ENCODE peak calls at places on chromosomes 6 and 20, in five cellular contexts. S is NT2/D1, D is H1, P is HepG2, Z is GM12878. G is an unnamed sample.

GRCh38 chr20:19047040-19047950 is 165.1 kb upstream of the SLC24A3 start:
- DNase-seq in S (no peak), P (no peak), Z (no peak), D (no peak), G (no peak)

GRCh38 chr20:1125266-1125665 is 6.9 kb downstream of the PSMF1 start:
- DNase-seq in S (no peak), P (no peak), Z (no peak), D (no peak), G (no peak)

GRCh38 chr6:47033029-47033796 is 8.9 kb downstream of the ADGRF1 start:
- DNase-seq in P (no peak), D (no peak), Z (no peak), S (no peak), G (no peak)

GRCh38 chr6:42860481-42860880 is 18.9 kb upstream of the RPL7L1 start:
- DNase-seq in S (no peak), D (no peak), Z (no peak), P (no peak), G (no peak)

GRCh38 chr20:8476023-8476422 is 344.0 kb downstream of the PLCB1 start:
- DNase-seq in Z (no peak), S (no peak), D (no peak), P (no peak), G (no peak)

GRCh38 chr6:19731286-19731685 is 105.9 kb upstream of the ID4 start:
- DNase-seq in S (no peak), D (no peak), Z (no peak), P (peak), G (no peak)

GRCh38 chr20:45910670-45911485 is 1.1 kb downstream of the PLTP start:
- DNase-seq in P (no peak), S (peak), D (peak), Z (peak), G (peak)

GRCh38 chr6:36079596-36079995 is 50.7 kb upstream of the MAPK13 start:
- DNase-seq in D (no peak), P (no peak), Z (no peak), S (no peak), G (no peak)

GRCh38 chr20:33291830-33292355 is 8.9 kb downstream of the BPIFB1 start:
- DNase-seq in S (peak), P (peak), D (peak), Z (no peak), G (peak)

GRCh38 chr6:37766717-37767116 is 52.8 kb upstream of the ZFAND3 start:
- DNase-seq in D (no peak), Z (no peak), P (no peak), S (no peak), G (no peak)

GRCh38 chr6:37761872-37762271 is 57.7 kb upstream of the ZFAND3 start:
- DNase-seq in P (peak), S (no peak), Z (no peak), D (no peak), G (no peak)

GRCh38 chr6:37765182-37765780 is 54.2 kb upstream of the ZFAND3 start:
- DNase-seq in Z (no peak), S (no peak), D (no peak), P (no peak), G (no peak)

GRCh38 chr6:37759221-37760154 is 60.0 kb upstream of the ZFAND3 start:
- DNase-seq in S (no peak), D (no peak), P (peak), Z (no peak), G (no peak)

DNA sequence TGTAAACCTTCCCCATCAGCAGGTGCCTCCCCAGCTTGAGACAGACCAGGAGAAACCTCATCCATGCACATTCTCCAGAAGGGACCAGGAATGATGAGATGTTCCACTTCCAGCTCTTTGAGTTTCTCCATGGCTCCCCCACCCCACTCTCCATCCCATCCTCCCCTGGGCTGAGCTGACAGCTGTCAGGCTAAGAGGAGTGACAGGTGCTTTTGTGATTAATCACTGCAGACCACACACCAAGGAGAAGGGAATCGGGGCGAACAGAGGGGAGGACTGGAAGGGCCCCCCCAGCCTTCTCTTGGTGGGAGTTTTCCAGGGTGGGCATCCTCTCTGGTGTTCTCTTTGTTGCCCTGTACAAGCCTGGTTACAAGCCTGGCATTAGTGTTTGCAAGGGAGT is 56.1 kb upstream of the ZFAND3 start:
- DNase-seq in P (no peak), S (no peak), D (no peak), Z (no peak), G (no peak)
- TF ChIP-seq SUZ12 in P (no peak), S (no peak), D (no peak), Z (no peak), G (no peak)

DNA sequence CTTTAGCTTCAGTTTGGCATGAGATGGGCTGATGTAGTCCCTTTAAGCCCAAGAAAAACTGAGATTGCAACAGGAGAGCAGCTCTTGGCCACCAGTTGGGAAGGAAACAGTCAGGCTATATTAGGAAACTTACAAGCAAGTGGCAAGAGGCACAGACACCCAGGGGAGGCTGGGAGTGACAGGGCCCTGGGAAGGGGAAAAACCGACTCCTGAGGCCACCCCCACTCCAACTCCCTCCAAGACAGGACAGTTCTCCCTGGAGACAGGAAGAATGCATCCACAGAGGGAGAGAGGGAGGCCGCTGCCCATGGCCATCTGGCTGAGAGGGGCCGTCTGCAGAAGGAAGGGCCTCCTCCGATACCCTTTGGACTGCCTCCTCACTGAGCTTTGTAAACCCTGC is 20.5 kb downstream of the JPH2 start:
- DNase-seq in P (no peak), D (no peak), S (no peak), Z (no peak), G (no peak)
- TF ChIP-seq SUZ12 in P (no peak), D (no peak), S (no peak), Z (no peak), G (no peak)

GRCh38 chr6:21071783-21072468 is 521.6 kb upstream of the SOX4 start:
- DNase-seq in D (no peak), P (no peak), Z (no peak), S (no peak), G (no peak)
- TF ChIP-seq SUZ12 in D (no peak), P (no peak), Z (no peak), S (no peak), G (no peak)

GRCh38 chr6:63510786-63511185 is 61.5 kb upstream of the LOC128125822 start:
- DNase-seq in P (no peak), S (no peak), D (no peak), Z (no peak), G (no peak)

GRCh38 chr6:63507096-63507495 is 65.2 kb upstream of the LOC128125822 start:
- DNase-seq in D (no peak), S (no peak), Z (no peak), P (no peak), G (no peak)

GRCh38 chr6:63514488-63515173 is 57.6 kb upstream of the LOC128125822 start:
- DNase-seq in S (no peak), P (peak), D (no peak), Z (no peak), G (no peak)

GRCh38 chr6:63509652-63510352 is 62.5 kb upstream of the LOC128125822 start:
- DNase-seq in D (no peak), P (peak), Z (no peak), S (no peak), G (peak)

GRCh38 chr6:63510353-63510686 is 62.0 kb upstream of the LOC128125822 start:
- DNase-seq in Z (no peak), D (no peak), P (no peak), S (no peak), G (no peak)
- TF ChIP-seq SUZ12 in Z (no peak), D (no peak), P (no peak), S (no peak), G (no peak)

GRCh38 chr6:15824851-15825250 is 162.0 kb upstream of the DTNBP1 start:
- DNase-seq in D (no peak), P (no peak), Z (no peak), S (no peak), G (no peak)
- TF ChIP-seq SUZ12 in D (no peak), P (no peak), Z (no peak), S (no peak), G (no peak)

GRCh38 chr6:158639056-158639455 is 5.5 kb downstream of the DYNLT1 start:
- DNase-seq in Z (no peak), P (no peak), D (no peak), S (no peak), G (no peak)

GRCh38 chr6:158644227-158645063 is at the start of gene DYNLT1:
- DNase-seq in S (peak), P (peak), D (peak), Z (peak), G (peak)

GRCh38 chr6:158640519-158640918 is 4.0 kb downstream of the DYNLT1 start:
- DNase-seq in D (no peak), Z (no peak), S (no peak), P (no peak), G (no peak)

GRCh38 chr6:158642805-158643489 is 1.6 kb downstream of the DYNLT1 start:
- DNase-seq in D (no peak), P (no peak), Z (no peak), S (no peak), G (no peak)

DNA sequence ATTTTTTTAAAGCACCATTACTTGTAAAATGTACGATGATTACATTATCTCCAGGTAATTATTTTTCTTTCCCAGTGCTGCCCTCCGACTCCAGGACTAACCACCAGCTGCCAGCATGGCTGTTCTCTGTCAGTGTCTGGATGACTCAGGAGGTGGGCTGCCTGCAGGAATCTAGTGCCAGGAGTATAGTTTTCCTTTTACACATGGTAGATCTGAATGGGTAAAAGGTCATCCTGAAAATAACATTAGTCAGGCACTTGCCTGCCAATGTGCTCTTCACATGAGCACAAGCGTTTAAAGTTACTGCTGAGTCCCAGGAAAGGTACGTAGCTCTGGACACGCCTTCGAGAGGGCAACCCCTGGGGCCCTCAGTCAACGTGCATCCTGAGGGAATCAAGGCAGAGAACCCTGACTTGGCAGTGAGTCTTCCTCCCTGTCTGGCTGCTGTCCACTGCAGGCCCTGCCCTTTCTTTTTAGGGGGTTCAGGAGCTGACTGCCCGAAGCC is 2.4 kb downstream of the DYNLT1 start:
- DNase-seq in D (no peak), S (no peak), P (no peak), Z (no peak), G (no peak)
- TF ChIP-seq SUZ12 in D (no peak), S (no peak), P (no peak), Z (no peak), G (no peak)

G was measured in HEK293T.